ENCODE peak calls at places on chromosomes 13 and 19, in eight cellular contexts. W is LNCaP clone FGC, S is neural progenitor cell, U is small intestine, P is hepatocyte, G is AG10803, B is mucosa of gallbladder, Z is psoas muscle. M is an unnamed sample.

GRCh38 chr19:49116544-49116943 is 2.4 kb downstream of the LIN7B start:
- DNase-seq in B (no peak), S (no peak), G (no peak), W (no peak), P (no peak), Z (no peak), U (no peak), M (peak)

GRCh38 chr19:48874309-48875135 is 2.3 kb downstream of the PPP1R15A start:
- DNase-seq in G (peak), S (peak), W (no peak), U (peak), P (no peak), Z (no peak), B (no peak), M (no peak)

GRCh38 chr19:11125994-11126685 is 29.4 kb downstream of the SPC24 start:
- DNase-seq in Z (peak), S (peak), P (peak), U (peak), B (peak), G (peak), W (no peak), M (peak)

GRCh38 chr19:17183271-17183757 is 31.8 kb upstream of the USE1 start:
- DNase-seq in G (no peak), S (no peak), P (no peak), U (no peak), B (no peak), Z (no peak), W (no peak), M (no peak)

GRCh38 chr13:47610687-47611086 is 390.4 kb downstream of the SUCLA2 start:
- DNase-seq in Z (no peak), S (no peak), W (no peak), G (no peak), B (no peak), P (no peak), U (no peak), M (no peak)

GRCh38 chr13:51584731-51585191 is 499 bp downstream of the WDFY2 start:
- DNase-seq in Z (peak), G (peak), S (peak), W (no peak), U (peak), B (peak), P (peak), M (no peak)

GRCh38 chr13:42363941-42364612 is 92.1 kb downstream of the AKAP11 start:
- DNase-seq in S (no peak), P (no peak), Z (no peak), W (no peak), B (no peak), G (no peak), U (no peak), M (no peak)

GRCh38 chr19:19261350-19262189 is 11.5 kb downstream of the TM6SF2 start:
- DNase-seq in S (peak), W (no peak), P (peak), B (no peak), G (no peak), Z (no peak), U (no peak), M (no peak)

GRCh38 chr13:109243311-109243951 is 543.0 kb downstream of the IRS2 start:
- DNase-seq in Z (no peak), P (peak), U (no peak), B (no peak), W (no peak), S (no peak), G (peak), M (no peak)

M was measured in sciatic nerve.